ENCODE peak calls at places on chromosomes 2 and 18, in seven cellular contexts. K, P, W, S, Z, V and N are unnamed samples.
A peak's percentile ranks its signal among the peaks of the same experiment; 100 is the strongest.

GRCh38 chr2:227990937-227991336 is 119.5 kb downstream of the DAW1 start:
- DNase-seq in Z (no peak), K (no peak), S (no peak), P (no peak), V (no peak), W (no peak), N (no peak)

GRCh38 chr2:163515836-163516235 is 220.0 kb downstream of the FIGN start:
- DNase-seq in W (no peak), Z (no peak), P (no peak), S (no peak), K (no peak), V (no peak), N (no peak)

GRCh38 chr2:75100011-75100680 is 99.2 kb downstream of the TACR1 start:
- DNase-seq in Z (no peak), W (no peak), K (no peak), V (peak; percentile 7), P (no peak), S (no peak), N (no peak)

GRCh38 chr2:168816369-168816768 is 13.9 kb downstream of the NOSTRIN start:
- DNase-seq in S (no peak), P (no peak), K (no peak), V (no peak), W (no peak), Z (no peak), N (no peak)

GRCh38 chr2:231545105-231545902 is 15.1 kb upstream of the NMUR1 start:
- DNase-seq in P (no peak), V (no peak), S (no peak), W (peak; percentile 73), K (peak; percentile 16), Z (peak; percentile 98), N (peak; percentile 74)

GRCh38 chr2:9707008-9707407 is 76.2 kb upstream of the YWHAQ start:
- DNase-seq in Z (no peak), K (no peak), W (no peak), P (peak; percentile 40), S (no peak), V (no peak), N (no peak)

GRCh38 chr18:79572093-79572780 is 107.4 kb upstream of the CTDP1 start:
- DNase-seq in W (no peak), K (no peak), S (no peak), P (no peak), V (no peak), Z (no peak), N (no peak)

GRCh38 chr2:136246086-136246669 is 128.2 kb upstream of the CXCR4 start:
- DNase-seq in W (no peak), P (peak; percentile 16), K (no peak), Z (peak; percentile 60), V (peak; percentile 21), S (no peak), N (peak; percentile 34)

GRCh38 chr2:8679827-8680731 is 1.8 kb upstream of the ID2 start:
- DNase-seq in W (no peak), K (no peak), V (peak; percentile 52), P (peak; percentile 98), Z (no peak), S (no peak), N (no peak)

GRCh38 chr2:3409627-3410170 is 30.2 kb downstream of the TRAPPC12 start:
- DNase-seq in Z (no peak), V (no peak), P (no peak), K (no peak), W (no peak), S (no peak), N (no peak)

GRCh38 chr2:221285156-221285555 is 286.9 kb downstream of the EPHA4 start:
- DNase-seq in S (no peak), P (no peak), Z (no peak), W (no peak), V (no peak), K (no peak), N (no peak)

GRCh38 chr2:26126091-26126490 is 46.8 kb upstream of the GAREM2 start:
- DNase-seq in K (no peak), Z (no peak), W (no peak), P (no peak), V (no peak), S (no peak), N (no peak)

GRCh38 chr2:60899230-60899891 is 18.0 kb downstream of the REL start:
- DNase-seq in W (no peak), P (no peak), V (no peak), S (no peak), Z (peak; percentile 37), K (no peak), N (no peak)

GRCh38 chr2:37631292-37631691 is 40.1 kb downstream of the CDC42EP3 start:
- DNase-seq in P (no peak), V (no peak), Z (no peak), S (no peak), W (no peak), K (no peak), N (no peak)

GRCh38 chr18:42038936-42039335 is 83.9 kb downstream of the PIK3C3 start:
- DNase-seq in W (no peak), K (no peak), P (no peak), S (no peak), Z (no peak), V (no peak), N (no peak)

GRCh38 chr2:163008642-163009041 is 170.1 kb upstream of the KCNH7 start:
- DNase-seq in S (no peak), Z (no peak), W (no peak), K (no peak), P (no peak), V (no peak), N (no peak)

GRCh38 chr2:145484443-145485086 is 964.6 kb upstream of the ZEB2 start:
- DNase-seq in K (peak; percentile 10), S (no peak), P (no peak), W (no peak), V (no peak), Z (no peak), N (no peak)

GRCh38 chr2:1990151-1990589 is 245.9 kb upstream of the PXDN start:
- DNase-seq in V (no peak), W (no peak), K (no peak), S (no peak), P (no peak), Z (no peak), N (no peak)

GRCh38 chr2:40332096-40332826 is 119.6 kb downstream of the SLC8A1 start:
- DNase-seq in W (no peak), Z (no peak), S (no peak), K (no peak), P (no peak), V (peak; percentile 15), N (no peak)

GRCh38 chr2:83115606-83116005 is 1343.5 kb downstream of the SUCLG1 start:
- DNase-seq in P (peak; percentile 6), V (no peak), S (no peak), W (no peak), K (no peak), Z (no peak), N (no peak)

GRCh38 chr2:10868465-10869314 is 43.0 kb upstream of the KCNF1 start:
- DNase-seq in V (peak; percentile 75), Z (no peak), P (no peak), W (no peak), S (no peak), K (no peak), N (no peak)

GRCh38 chr18:21831413-21831831 is 90.8 kb downstream of the MIB1 start:
- DNase-seq in S (no peak), Z (no peak), P (no peak), V (no peak), K (no peak), W (no peak), N (no peak)

GRCh38 chr2:188404341-188405004 is 112.8 kb downstream of the GULP1 start:
- DNase-seq in Z (no peak), W (no peak), V (no peak), K (no peak), P (no peak), S (no peak), N (no peak)

GRCh38 chr2:219645631-219646527 is 18.4 kb downstream of the SLC4A3 start:
- DNase-seq in S (no peak), V (no peak), Z (no peak), W (no peak), K (no peak), P (peak; percentile 37), N (no peak)

GRCh38 chr18:6627621-6628020 is 101.9 kb upstream of the ARHGAP28 start:
- DNase-seq in P (no peak), S (no peak), V (no peak), K (no peak), Z (no peak), W (no peak), N (no peak)
- TF ChIP-seq TAF1 in P (no peak), S (no peak), V (no peak), K (no peak), Z (no peak), W (no peak), N (no peak)

GRCh38 chr2:36392854-36393253 is 37.3 kb downstream of the CRIM1 start:
- DNase-seq in V (no peak), P (no peak), Z (no peak), W (no peak), K (no peak), S (no peak), N (no peak)
- TF ChIP-seq POLR2AphosphoS5 in V (no peak), P (no peak), Z (no peak), W (no peak), K (no peak), S (no peak), N (no peak)

DNA sequence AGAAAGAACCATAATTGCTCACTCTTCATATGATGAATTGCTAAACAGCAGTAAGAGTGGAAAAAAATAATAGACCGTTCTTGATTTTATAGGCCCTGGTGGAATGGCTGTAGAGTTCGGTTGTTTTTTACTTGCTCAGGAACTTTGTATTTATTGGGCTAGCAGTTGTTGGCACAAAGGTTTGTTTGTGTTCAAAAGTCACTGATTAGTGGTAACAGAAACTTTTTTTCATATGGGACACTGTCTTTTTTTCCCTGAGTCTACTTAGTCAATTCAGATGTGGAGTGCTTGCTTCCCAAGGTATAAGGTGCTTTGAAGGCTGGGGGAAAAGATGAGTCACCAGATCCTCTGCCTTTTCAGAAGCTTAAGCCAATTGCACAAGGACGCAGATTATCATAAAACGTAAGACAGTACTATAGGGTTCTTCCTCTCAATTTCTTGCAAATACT is 25.8 kb downstream of the PHLPP1 start:
- DNase-seq in S (no peak), Z (no peak), W (no peak), K (peak; percentile 39), P (peak; percentile 93), V (no peak), N (no peak)
- TF ChIP-seq TAF1 in S (no peak), Z (no peak), W (no peak), K (no peak), P (no peak), V (no peak), N (no peak)

GRCh38 chr2:127698553-127699355 is 2.5 kb upstream of the SFT2D3 start:
- DNase-seq in Z (no peak), V (no peak), P (no peak), S (no peak), W (no peak), K (no peak), N (no peak)

GRCh38 chr2:127702395-127703009 is 1.2 kb downstream of the SFT2D3 start:
- DNase-seq in S (no peak), P (no peak), V (no peak), Z (no peak), W (no peak), K (no peak), N (no peak)

GRCh38 chr2:127701193-127701650 is at the start of gene SFT2D3:
- DNase-seq in Z (peak; percentile 75), V (peak; percentile 95), K (peak; percentile 93), S (peak; percentile 91), W (peak; percentile 91), P (peak; percentile 91), N (peak; percentile 92)

GRCh38 chr2:127701651-127702394 is 526 bp downstream of the SFT2D3 start:
- DNase-seq in W (peak; percentile 64), P (peak; percentile 71), V (peak; percentile 87), Z (peak; percentile 36), S (peak; percentile 38), K (peak; percentile 68), N (peak; percentile 64)

GRCh38 chr2:127700527-127701192 is 637 bp upstream of the SFT2D3 start:
- DNase-seq in P (peak; percentile 84), K (peak; percentile 93), V (no peak), W (peak; percentile 67), S (peak; percentile 66), Z (peak; percentile 93), N (peak; percentile 70)
- TF ChIP-seq POLR2AphosphoS5 in P (no peak), K (peak; percentile 45), V (no peak), W (no peak), S (peak; percentile 37), Z (no peak), N (no peak)